ENCODE peak calls at places on chromosome 2, in four cellular contexts. G is GM03348, E is NCI-H146, F is adipocyte. X is an unnamed sample.

GRCh38 chr2:157082950-157083349 is 174.6 kb upstream of the GALNT5 start:
- DNase-seq in E (no peak), F (no peak), G (no peak), X (no peak)

GRCh38 chr2:10620481-10620880 is 69.3 kb downstream of the NOL10 start:
- DNase-seq in G (peak), E (no peak), F (peak), X (no peak)

GRCh38 chr2:202353430-202353829 is 22.7 kb upstream of the BMPR2 start:
- DNase-seq in G (no peak), F (no peak), E (no peak), X (no peak)

GRCh38 chr2:41572154-41572553 is 475.7 kb upstream of the PKDCC start:
- DNase-seq in E (peak), F (no peak), G (no peak), X (no peak)

GRCh38 chr2:229388746-229389145 is 117.7 kb upstream of the PID1 start:
- DNase-seq in F (peak), G (no peak), E (no peak), X (no peak)

GRCh38 chr2:61670591-61671503 is 132.7 kb upstream of the XPO1 start:
- DNase-seq in G (peak), F (peak), E (no peak), X (peak)

GRCh38 chr2:240687741-240688562 is 3.7 kb upstream of the AQP12A start:
- DNase-seq in G (no peak), F (no peak), E (no peak), X (no peak)

GRCh38 chr2:199364153-199364552 is 93.6 kb downstream of the SATB2 start:
- DNase-seq in F (no peak), G (no peak), E (peak), X (no peak)